ENCODE peak calls at places on chromosomes 4 and X, in six cellular contexts. R is kidney; V is stimulated activated CD4-positive, alpha-beta T cell treated with anti-CD3 and anti-CD28 coated beads, TNF-alpha, amount 100 ng/mL, for 48 hours; C is stimulated activated CD8-positive, alpha-beta memory T cell treated with anti-CD3 and anti-CD28 coated beads, Interleukin-12 subunit alpha, Interleukin-12 subunit beta, amount 100 ng/mL, for 1 hour; O is AG04450; F is sigmoid colon. L is an unnamed sample.
A peak's percentile ranks its signal among the peaks of the same experiment; 100 is the strongest.

GRCh38 chrX:117995378-117995777 is 121.2 kb downstream of the KLHL13 start:
- DNase-seq in R (no peak), V (no peak), C (no peak), O (no peak), F (no peak), L (no peak)

GRCh38 chrX:109997786-109998452 is 5.0 kb upstream of the TMEM164 start:
- DNase-seq in R (no peak), V (no peak), C (no peak), O (no peak), F (no peak), L (no peak)

GRCh38 chr4:38184404-38184803 is 224.2 kb downstream of the PTTG2 start:
- DNase-seq in R (no peak), V (no peak), C (no peak), O (no peak), F (no peak), L (no peak)

GRCh38 chrX:25016361-25016671 is 551 bp upstream of the ARX start:
- DNase-seq in R (no peak), V (no peak), C (no peak), O (no peak), F (no peak), L (no peak)

GRCh38 chr4:42391356-42391675 is 6.0 kb upstream of the SHISA3 start:
- DNase-seq in R (no peak), V (no peak), C (no peak), O (no peak), F (no peak), L (no peak)

GRCh38 chr4:600850-601515 is 24.4 kb upstream of the PDE6B start:
- DNase-seq in R (no peak), V (peak; percentile 21), C (no peak), O (no peak), F (no peak), L (peak; percentile 48)

GRCh38 chr4:186825069-186825468 is 101.4 kb upstream of the FAT1 start:
- DNase-seq in R (no peak), V (no peak), C (no peak), O (no peak), F (no peak), L (no peak)

GRCh38 chr4:108850407-108850709 is 87.5 kb upstream of the ETNPPL start:
- DNase-seq in R (no peak), V (no peak), C (no peak), O (no peak), F (no peak), L (no peak)

GRCh38 chr4:73533515-73534422 is 52.2 kb downstream of the AFM start:
- DNase-seq in R (no peak), V (no peak), C (no peak), O (no peak), F (no peak), L (no peak)

GRCh38 chr4:5018096-5018495 is 1.2 kb downstream of the CYTL1 start:
- DNase-seq in R (no peak), V (no peak), C (no peak), O (no peak), F (no peak), L (no peak)

GRCh38 chr4:54586343-54586953 is 71.3 kb upstream of the KIT start:
- DNase-seq in R (no peak), V (no peak), C (no peak), O (peak; percentile 3), F (no peak), L (no peak)

GRCh38 chr4:155789391-155789790 is 30.6 kb downstream of the GUCY1B1 start:
- DNase-seq in R (no peak), V (no peak), C (no peak), O (no peak), F (no peak), L (no peak)

GRCh38 chr4:169439244-169439643 is 168.5 kb upstream of the SH3RF1 start:
- DNase-seq in R (no peak), V (no peak), C (no peak), O (no peak), F (no peak), L (no peak)

L was measured in chondrocyte.